ENCODE peak calls at places on chromosome 22, in eight cellular contexts. One of them, this sample, is unnamed.

GRCh38 chr22:25564979-25565677 is 653 bp downstream of the GRK3 start:
- DNase-seq in effector CD4-positive, alpha-beta T cell: no peak
- DNase-seq in renal cortical epithelial cell: no peak
- DNase-seq in fibroblast of the aortic adventitia: no peak
- DNase-seq in pancreas: peak; percentile 34
- DNase-seq in GM23338: peak; percentile 91
- DNase-seq in esophagus muscularis mucosa: no peak
- DNase-seq in stimulated activated CD4-positive, alpha-beta T cell treated with anti-CD3 and anti-CD28 coated beads, Interleukin-2, amount 100 ng/mL, for 4 hours: no peak
- DNase-seq in this sample: peak; percentile 46

GRCh38 chr22:49155809-49156580 is 671.7 kb downstream of the BRD1 start:
- DNase-seq in esophagus muscularis mucosa: no peak
- DNase-seq in GM23338: no peak
- DNase-seq in effector CD4-positive, alpha-beta T cell: no peak
- DNase-seq in stimulated activated CD4-positive, alpha-beta T cell treated with anti-CD3 and anti-CD28 coated beads, Interleukin-2, amount 100 ng/mL, for 4 hours: no peak
- DNase-seq in pancreas: no peak
- DNase-seq in fibroblast of the aortic adventitia: no peak
- DNase-seq in renal cortical epithelial cell: no peak
- DNase-seq in this sample: no peak

GRCh38 chr22:39439170-39439569 is 17.6 kb upstream of the MGAT3 start:
- DNase-seq in effector CD4-positive, alpha-beta T cell: no peak
- DNase-seq in renal cortical epithelial cell: no peak
- DNase-seq in GM23338: no peak
- DNase-seq in stimulated activated CD4-positive, alpha-beta T cell treated with anti-CD3 and anti-CD28 coated beads, Interleukin-2, amount 100 ng/mL, for 4 hours: no peak
- DNase-seq in pancreas: no peak
- DNase-seq in esophagus muscularis mucosa: no peak
- DNase-seq in fibroblast of the aortic adventitia: peak; percentile 66
- DNase-seq in this sample: no peak

GRCh38 chr22:48715511-48715910 is 1112.2 kb downstream of the BRD1 start:
- DNase-seq in esophagus muscularis mucosa: no peak
- DNase-seq in renal cortical epithelial cell: no peak
- DNase-seq in fibroblast of the aortic adventitia: no peak
- DNase-seq in stimulated activated CD4-positive, alpha-beta T cell treated with anti-CD3 and anti-CD28 coated beads, Interleukin-2, amount 100 ng/mL, for 4 hours: no peak
- DNase-seq in effector CD4-positive, alpha-beta T cell: no peak
- DNase-seq in pancreas: no peak
- DNase-seq in GM23338: no peak
- DNase-seq in this sample: no peak

GRCh38 chr22:37088108-37088605 is 21.4 kb downstream of the TMPRSS6 start:
- DNase-seq in esophagus muscularis mucosa: no peak
- DNase-seq in effector CD4-positive, alpha-beta T cell: no peak
- DNase-seq in renal cortical epithelial cell: no peak
- DNase-seq in pancreas: no peak
- DNase-seq in stimulated activated CD4-positive, alpha-beta T cell treated with anti-CD3 and anti-CD28 coated beads, Interleukin-2, amount 100 ng/mL, for 4 hours: no peak
- DNase-seq in fibroblast of the aortic adventitia: no peak
- DNase-seq in GM23338: no peak
- DNase-seq in this sample: no peak

GRCh38 chr22:27866136-27867091 is 52.6 kb downstream of the PITPNB start:
- DNase-seq in GM23338: no peak
- DNase-seq in fibroblast of the aortic adventitia: peak; percentile 92
- DNase-seq in renal cortical epithelial cell: peak; percentile 55
- DNase-seq in pancreas: no peak
- DNase-seq in stimulated activated CD4-positive, alpha-beta T cell treated with anti-CD3 and anti-CD28 coated beads, Interleukin-2, amount 100 ng/mL, for 4 hours: no peak
- DNase-seq in esophagus muscularis mucosa: no peak
- DNase-seq in effector CD4-positive, alpha-beta T cell: no peak
- DNase-seq in this sample: peak; percentile 79

GRCh38 chr22:33565580-33565995 is 354.7 kb downstream of the LARGE1 start:
- DNase-seq in esophagus muscularis mucosa: no peak
- DNase-seq in renal cortical epithelial cell: no peak
- DNase-seq in effector CD4-positive, alpha-beta T cell: no peak
- DNase-seq in pancreas: no peak
- DNase-seq in fibroblast of the aortic adventitia: no peak
- DNase-seq in stimulated activated CD4-positive, alpha-beta T cell treated with anti-CD3 and anti-CD28 coated beads, Interleukin-2, amount 100 ng/mL, for 4 hours: no peak
- DNase-seq in GM23338: no peak
- DNase-seq in this sample: no peak

GRCh38 chr22:25899566-25899965 is 157.6 kb downstream of the MYO18B start:
- DNase-seq in esophagus muscularis mucosa: no peak
- DNase-seq in effector CD4-positive, alpha-beta T cell: no peak
- DNase-seq in stimulated activated CD4-positive, alpha-beta T cell treated with anti-CD3 and anti-CD28 coated beads, Interleukin-2, amount 100 ng/mL, for 4 hours: no peak
- DNase-seq in GM23338: no peak
- DNase-seq in pancreas: no peak
- DNase-seq in fibroblast of the aortic adventitia: no peak
- DNase-seq in renal cortical epithelial cell: no peak
- DNase-seq in this sample: no peak

GRCh38 chr22:37163618-37164534 is 14.2 kb upstream of the IL2RB start:
- DNase-seq in esophagus muscularis mucosa: no peak
- DNase-seq in GM23338: no peak
- DNase-seq in renal cortical epithelial cell: no peak
- DNase-seq in pancreas: no peak
- DNase-seq in effector CD4-positive, alpha-beta T cell: no peak
- DNase-seq in stimulated activated CD4-positive, alpha-beta T cell treated with anti-CD3 and anti-CD28 coated beads, Interleukin-2, amount 100 ng/mL, for 4 hours: no peak
- DNase-seq in fibroblast of the aortic adventitia: no peak
- DNase-seq in this sample: no peak

GRCh38 chr22:45608763-45609180 is 62.9 kb upstream of the ATXN10 start:
- DNase-seq in esophagus muscularis mucosa: no peak
- DNase-seq in GM23338: no peak
- DNase-seq in stimulated activated CD4-positive, alpha-beta T cell treated with anti-CD3 and anti-CD28 coated beads, Interleukin-2, amount 100 ng/mL, for 4 hours: no peak
- DNase-seq in pancreas: no peak
- DNase-seq in renal cortical epithelial cell: peak; percentile 95
- DNase-seq in effector CD4-positive, alpha-beta T cell: no peak
- DNase-seq in fibroblast of the aortic adventitia: peak; percentile 53
- DNase-seq in this sample: no peak

GRCh38 chr22:29152381-29153138 is 53.1 kb upstream of the EMID1 start:
- DNase-seq in fibroblast of the aortic adventitia: peak; percentile 4
- DNase-seq in effector CD4-positive, alpha-beta T cell: no peak
- DNase-seq in esophagus muscularis mucosa: no peak
- DNase-seq in stimulated activated CD4-positive, alpha-beta T cell treated with anti-CD3 and anti-CD28 coated beads, Interleukin-2, amount 100 ng/mL, for 4 hours: no peak
- DNase-seq in renal cortical epithelial cell: no peak
- DNase-seq in GM23338: peak; percentile 57
- DNase-seq in pancreas: no peak
- DNase-seq in this sample: no peak

GRCh38 chr22:22684605-22685561 is 40.5 kb downstream of the GGTLC2 start:
- DNase-seq in renal cortical epithelial cell: peak; percentile 75
- DNase-seq in effector CD4-positive, alpha-beta T cell: no peak
- DNase-seq in stimulated activated CD4-positive, alpha-beta T cell treated with anti-CD3 and anti-CD28 coated beads, Interleukin-2, amount 100 ng/mL, for 4 hours: no peak
- DNase-seq in fibroblast of the aortic adventitia: peak; percentile 82
- DNase-seq in GM23338: peak; percentile 57
- DNase-seq in esophagus muscularis mucosa: no peak
- DNase-seq in pancreas: peak; percentile 43
- DNase-seq in this sample: peak; percentile 65

GRCh38 chr22:50459016-50459415 is 15.8 kb downstream of the SBF1 start:
- DNase-seq in fibroblast of the aortic adventitia: no peak
- DNase-seq in effector CD4-positive, alpha-beta T cell: no peak
- DNase-seq in esophagus muscularis mucosa: no peak
- DNase-seq in GM23338: no peak
- DNase-seq in pancreas: no peak
- DNase-seq in stimulated activated CD4-positive, alpha-beta T cell treated with anti-CD3 and anti-CD28 coated beads, Interleukin-2, amount 100 ng/mL, for 4 hours: no peak
- DNase-seq in renal cortical epithelial cell: no peak
- DNase-seq in this sample: no peak

GRCh38 chr22:35510951-35511350 is 29.7 kb upstream of the RASD2 start:
- DNase-seq in fibroblast of the aortic adventitia: no peak
- DNase-seq in stimulated activated CD4-positive, alpha-beta T cell treated with anti-CD3 and anti-CD28 coated beads, Interleukin-2, amount 100 ng/mL, for 4 hours: no peak
- DNase-seq in GM23338: no peak
- DNase-seq in renal cortical epithelial cell: no peak
- DNase-seq in pancreas: no peak
- DNase-seq in effector CD4-positive, alpha-beta T cell: no peak
- DNase-seq in esophagus muscularis mucosa: no peak
- DNase-seq in this sample: no peak

GRCh38 chr22:27259390-27259789 is 542.2 kb downstream of the MN1 start:
- DNase-seq in esophagus muscularis mucosa: no peak
- DNase-seq in renal cortical epithelial cell: no peak
- DNase-seq in GM23338: no peak
- DNase-seq in pancreas: no peak
- DNase-seq in fibroblast of the aortic adventitia: no peak
- DNase-seq in stimulated activated CD4-positive, alpha-beta T cell treated with anti-CD3 and anti-CD28 coated beads, Interleukin-2, amount 100 ng/mL, for 4 hours: no peak
- DNase-seq in effector CD4-positive, alpha-beta T cell: no peak
- DNase-seq in this sample: no peak

GRCh38 chr22:32018056-32018455 is 25.0 kb upstream of the SLC5A1 start:
- DNase-seq in renal cortical epithelial cell: peak; percentile 33
- DNase-seq in effector CD4-positive, alpha-beta T cell: no peak
- DNase-seq in pancreas: no peak
- DNase-seq in stimulated activated CD4-positive, alpha-beta T cell treated with anti-CD3 and anti-CD28 coated beads, Interleukin-2, amount 100 ng/mL, for 4 hours: no peak
- DNase-seq in esophagus muscularis mucosa: no peak
- DNase-seq in GM23338: no peak
- DNase-seq in fibroblast of the aortic adventitia: peak; percentile 33
- DNase-seq in this sample: no peak

GRCh38 chr22:36722055-36722454 is 18.5 kb upstream of the CACNG2 start:
- DNase-seq in stimulated activated CD4-positive, alpha-beta T cell treated with anti-CD3 and anti-CD28 coated beads, Interleukin-2, amount 100 ng/mL, for 4 hours: no peak
- DNase-seq in pancreas: no peak
- DNase-seq in effector CD4-positive, alpha-beta T cell: no peak
- DNase-seq in renal cortical epithelial cell: no peak
- DNase-seq in fibroblast of the aortic adventitia: no peak
- DNase-seq in esophagus muscularis mucosa: no peak
- DNase-seq in GM23338: no peak
- DNase-seq in this sample: no peak

GRCh38 chr22:33380789-33381530 is 322.8 kb upstream of the SYN3 start:
- DNase-seq in renal cortical epithelial cell: peak; percentile 97
- DNase-seq in pancreas: no peak
- DNase-seq in effector CD4-positive, alpha-beta T cell: no peak
- DNase-seq in stimulated activated CD4-positive, alpha-beta T cell treated with anti-CD3 and anti-CD28 coated beads, Interleukin-2, amount 100 ng/mL, for 4 hours: no peak
- DNase-seq in fibroblast of the aortic adventitia: peak; percentile 93
- DNase-seq in esophagus muscularis mucosa: peak; percentile 14
- DNase-seq in GM23338: no peak
- DNase-seq in this sample: no peak

GRCh38 chr22:25176175-25176574 is 23.5 kb upstream of the CRYBB3 start:
- DNase-seq in effector CD4-positive, alpha-beta T cell: no peak
- DNase-seq in esophagus muscularis mucosa: no peak
- DNase-seq in fibroblast of the aortic adventitia: peak; percentile 5
- DNase-seq in GM23338: no peak
- DNase-seq in pancreas: no peak
- DNase-seq in stimulated activated CD4-positive, alpha-beta T cell treated with anti-CD3 and anti-CD28 coated beads, Interleukin-2, amount 100 ng/mL, for 4 hours: no peak
- DNase-seq in renal cortical epithelial cell: no peak
- DNase-seq in this sample: no peak

GRCh38 chr22:20380486-20380885 is 13.5 kb upstream of the ZNF74 start:
- DNase-seq in renal cortical epithelial cell: no peak
- DNase-seq in pancreas: no peak
- DNase-seq in GM23338: no peak
- DNase-seq in stimulated activated CD4-positive, alpha-beta T cell treated with anti-CD3 and anti-CD28 coated beads, Interleukin-2, amount 100 ng/mL, for 4 hours: no peak
- DNase-seq in esophagus muscularis mucosa: no peak
- DNase-seq in fibroblast of the aortic adventitia: no peak
- DNase-seq in effector CD4-positive, alpha-beta T cell: no peak
- DNase-seq in this sample: peak; percentile 12

GRCh38 chr22:30649430-30650007 is 13.9 kb downstream of the SLC35E4 start:
- DNase-seq in GM23338: no peak
- DNase-seq in esophagus muscularis mucosa: no peak
- DNase-seq in renal cortical epithelial cell: peak; percentile 80
- DNase-seq in fibroblast of the aortic adventitia: peak; percentile 80
- DNase-seq in pancreas: peak; percentile 26
- DNase-seq in stimulated activated CD4-positive, alpha-beta T cell treated with anti-CD3 and anti-CD28 coated beads, Interleukin-2, amount 100 ng/mL, for 4 hours: peak; percentile 88
- DNase-seq in effector CD4-positive, alpha-beta T cell: peak; percentile 42
- DNase-seq in this sample: no peak

GRCh38 chr22:20551805-20552449 is 44.5 kb downstream of the MED15 start:
- DNase-seq in GM23338: no peak
- DNase-seq in esophagus muscularis mucosa: no peak
- DNase-seq in stimulated activated CD4-positive, alpha-beta T cell treated with anti-CD3 and anti-CD28 coated beads, Interleukin-2, amount 100 ng/mL, for 4 hours: no peak
- DNase-seq in effector CD4-positive, alpha-beta T cell: no peak
- DNase-seq in fibroblast of the aortic adventitia: peak; percentile 47
- DNase-seq in renal cortical epithelial cell: no peak
- DNase-seq in pancreas: peak; percentile 78
- DNase-seq in this sample: no peak

GRCh38 chr22:43446037-43446803 is 34.4 kb downstream of the MPPED1 start:
- DNase-seq in esophagus muscularis mucosa: no peak
- DNase-seq in fibroblast of the aortic adventitia: no peak
- DNase-seq in effector CD4-positive, alpha-beta T cell: no peak
- DNase-seq in stimulated activated CD4-positive, alpha-beta T cell treated with anti-CD3 and anti-CD28 coated beads, Interleukin-2, amount 100 ng/mL, for 4 hours: no peak
- DNase-seq in GM23338: no peak
- DNase-seq in pancreas: no peak
- DNase-seq in renal cortical epithelial cell: peak; percentile 1
- DNase-seq in this sample: no peak

GRCh38 chr22:37777122-37777687 is 30.5 kb upstream of the GCAT start:
- DNase-seq in GM23338: peak; percentile 35
- DNase-seq in renal cortical epithelial cell: peak; percentile 96
- DNase-seq in stimulated activated CD4-positive, alpha-beta T cell treated with anti-CD3 and anti-CD28 coated beads, Interleukin-2, amount 100 ng/mL, for 4 hours: no peak
- DNase-seq in effector CD4-positive, alpha-beta T cell: no peak
- DNase-seq in fibroblast of the aortic adventitia: peak; percentile 75
- DNase-seq in esophagus muscularis mucosa: no peak
- DNase-seq in pancreas: peak; percentile 89
- DNase-seq in this sample: peak; percentile 87

GRCh38 chr22:23397008-23397617 is 183.0 kb downstream of the IGLL1 start:
- DNase-seq in effector CD4-positive, alpha-beta T cell: no peak
- DNase-seq in stimulated activated CD4-positive, alpha-beta T cell treated with anti-CD3 and anti-CD28 coated beads, Interleukin-2, amount 100 ng/mL, for 4 hours: no peak
- DNase-seq in GM23338: no peak
- DNase-seq in fibroblast of the aortic adventitia: no peak
- DNase-seq in pancreas: no peak
- DNase-seq in renal cortical epithelial cell: no peak
- DNase-seq in esophagus muscularis mucosa: no peak
- DNase-seq in this sample: no peak

GRCh38 chr22:45407793-45408192 is 5.6 kb downstream of the SMC1B start:
- DNase-seq in GM23338: no peak
- DNase-seq in effector CD4-positive, alpha-beta T cell: no peak
- DNase-seq in pancreas: no peak
- DNase-seq in renal cortical epithelial cell: no peak
- DNase-seq in fibroblast of the aortic adventitia: no peak
- DNase-seq in esophagus muscularis mucosa: no peak
- DNase-seq in stimulated activated CD4-positive, alpha-beta T cell treated with anti-CD3 and anti-CD28 coated beads, Interleukin-2, amount 100 ng/mL, for 4 hours: no peak
- DNase-seq in this sample: no peak

GRCh38 chr22:45208993-45209838 is 31.5 kb downstream of the KIAA0930 start:
- DNase-seq in effector CD4-positive, alpha-beta T cell: no peak
- DNase-seq in stimulated activated CD4-positive, alpha-beta T cell treated with anti-CD3 and anti-CD28 coated beads, Interleukin-2, amount 100 ng/mL, for 4 hours: no peak
- DNase-seq in renal cortical epithelial cell: peak; percentile 35
- DNase-seq in fibroblast of the aortic adventitia: peak; percentile 70
- DNase-seq in GM23338: peak; percentile 75
- DNase-seq in esophagus muscularis mucosa: no peak
- DNase-seq in pancreas: peak; percentile 43
- DNase-seq in this sample: no peak

GRCh38 chr22:38398609-38399401 is 56.2 kb downstream of the KCNJ4 start:
- DNase-seq in renal cortical epithelial cell: peak; percentile 5
- DNase-seq in fibroblast of the aortic adventitia: peak; percentile 56
- DNase-seq in effector CD4-positive, alpha-beta T cell: peak; percentile 81
- DNase-seq in esophagus muscularis mucosa: peak; percentile 98
- DNase-seq in stimulated activated CD4-positive, alpha-beta T cell treated with anti-CD3 and anti-CD28 coated beads, Interleukin-2, amount 100 ng/mL, for 4 hours: peak; percentile 75
- DNase-seq in GM23338: peak; percentile 89
- DNase-seq in pancreas: peak; percentile 89
- DNase-seq in this sample: peak; percentile 88

GRCh38 chr22:19848298-19849224 is 6.1 kb downstream of the GNB1L start:
- DNase-seq in GM23338: no peak
- DNase-seq in fibroblast of the aortic adventitia: no peak
- DNase-seq in effector CD4-positive, alpha-beta T cell: no peak
- DNase-seq in stimulated activated CD4-positive, alpha-beta T cell treated with anti-CD3 and anti-CD28 coated beads, Interleukin-2, amount 100 ng/mL, for 4 hours: no peak
- DNase-seq in esophagus muscularis mucosa: peak; percentile 78
- DNase-seq in pancreas: peak; percentile 88
- DNase-seq in renal cortical epithelial cell: peak; percentile 53
- DNase-seq in this sample: peak; percentile 84

GRCh38 chr22:22604326-22605073 is 39.9 kb upstream of the GGTLC2 start:
- DNase-seq in renal cortical epithelial cell: no peak
- DNase-seq in pancreas: no peak
- DNase-seq in stimulated activated CD4-positive, alpha-beta T cell treated with anti-CD3 and anti-CD28 coated beads, Interleukin-2, amount 100 ng/mL, for 4 hours: no peak
- DNase-seq in GM23338: no peak
- DNase-seq in fibroblast of the aortic adventitia: no peak
- DNase-seq in effector CD4-positive, alpha-beta T cell: no peak
- DNase-seq in esophagus muscularis mucosa: peak; percentile 75
- DNase-seq in this sample: no peak

GRCh38 chr22:35452351-35452781 is 52.4 kb downstream of the MCM5 start:
- DNase-seq in GM23338: no peak
- DNase-seq in pancreas: no peak
- DNase-seq in stimulated activated CD4-positive, alpha-beta T cell treated with anti-CD3 and anti-CD28 coated beads, Interleukin-2, amount 100 ng/mL, for 4 hours: no peak
- DNase-seq in renal cortical epithelial cell: no peak
- DNase-seq in effector CD4-positive, alpha-beta T cell: no peak
- DNase-seq in fibroblast of the aortic adventitia: no peak
- DNase-seq in esophagus muscularis mucosa: no peak
- DNase-seq in this sample: no peak

GRCh38 chr22:23183107-23183698 is 2.9 kb downstream of the BCR start:
- DNase-seq in stimulated activated CD4-positive, alpha-beta T cell treated with anti-CD3 and anti-CD28 coated beads, Interleukin-2, amount 100 ng/mL, for 4 hours: no peak
- DNase-seq in GM23338: peak; percentile 96
- DNase-seq in renal cortical epithelial cell: peak; percentile 58
- DNase-seq in fibroblast of the aortic adventitia: peak; percentile 53
- DNase-seq in effector CD4-positive, alpha-beta T cell: no peak
- DNase-seq in esophagus muscularis mucosa: no peak
- DNase-seq in pancreas: peak; percentile 45
- DNase-seq in this sample: no peak

GRCh38 chr22:18085188-18085587 is 7.4 kb downstream of the PEX26 start:
- DNase-seq in fibroblast of the aortic adventitia: peak; percentile 49
- DNase-seq in effector CD4-positive, alpha-beta T cell: no peak
- DNase-seq in pancreas: no peak
- DNase-seq in GM23338: no peak
- DNase-seq in renal cortical epithelial cell: peak; percentile 68
- DNase-seq in stimulated activated CD4-positive, alpha-beta T cell treated with anti-CD3 and anti-CD28 coated beads, Interleukin-2, amount 100 ng/mL, for 4 hours: no peak
- DNase-seq in esophagus muscularis mucosa: no peak
- DNase-seq in this sample: peak; percentile 79

GRCh38 chr22:32615874-32616564 is 141.4 kb downstream of the FBXO7 start:
- DNase-seq in esophagus muscularis mucosa: no peak
- DNase-seq in stimulated activated CD4-positive, alpha-beta T cell treated with anti-CD3 and anti-CD28 coated beads, Interleukin-2, amount 100 ng/mL, for 4 hours: no peak
- DNase-seq in pancreas: no peak
- DNase-seq in fibroblast of the aortic adventitia: no peak
- DNase-seq in effector CD4-positive, alpha-beta T cell: no peak
- DNase-seq in renal cortical epithelial cell: no peak
- DNase-seq in GM23338: peak; percentile 59
- DNase-seq in this sample: no peak

This sample was measured in left lobe of liver.